ENCODE peak calls at places on chromosome 15, in ten cellular contexts. One of them, this sample, is unnamed.

GRCh38 chr15:27601239-27601942 is 497.7 kb downstream of the OCA2 start:
- DNase-seq in G401: no peak
- DNase-seq in cardiac fibroblast: no peak
- DNase-seq in immature natural killer cell: no peak
- DNase-seq in osteocyte: no peak
- DNase-seq in NCI-H2081 treated with DMSO at 0.1 percent for 48 hours: peak
- DNase-seq in NCI-H187: no peak
- DNase-seq in IMR-90: no peak
- DNase-seq in omental fat pad: no peak
- DNase-seq in ELR: no peak
- DNase-seq in this sample: no peak

GRCh38 chr15:58086479-58086878 is 21.0 kb upstream of the ALDH1A2 start:
- DNase-seq in cardiac fibroblast: peak
- DNase-seq in osteocyte: no peak
- DNase-seq in NCI-H2081 treated with DMSO at 0.1 percent for 48 hours: no peak
- DNase-seq in omental fat pad: no peak
- DNase-seq in immature natural killer cell: no peak
- DNase-seq in IMR-90: peak
- DNase-seq in ELR: peak
- DNase-seq in NCI-H187: no peak
- DNase-seq in G401: no peak
- DNase-seq in this sample: no peak

GRCh38 chr15:73832657-73833056 is 40.7 kb upstream of the TBC1D21 start:
- DNase-seq in osteocyte: no peak
- DNase-seq in ELR: no peak
- DNase-seq in cardiac fibroblast: no peak
- DNase-seq in NCI-H187: no peak
- DNase-seq in omental fat pad: no peak
- DNase-seq in G401: no peak
- DNase-seq in IMR-90: no peak
- DNase-seq in immature natural killer cell: no peak
- DNase-seq in NCI-H2081 treated with DMSO at 0.1 percent for 48 hours: no peak
- DNase-seq in this sample: no peak

GRCh38 chr15:96585634-96586386 is 255.3 kb downstream of the NR2F2 start:
- DNase-seq in IMR-90: peak
- DNase-seq in omental fat pad: no peak
- DNase-seq in NCI-H2081 treated with DMSO at 0.1 percent for 48 hours: peak
- DNase-seq in NCI-H187: no peak
- DNase-seq in G401: no peak
- DNase-seq in cardiac fibroblast: peak
- DNase-seq in immature natural killer cell: no peak
- DNase-seq in ELR: peak
- DNase-seq in osteocyte: no peak
- DNase-seq in this sample: no peak

GRCh38 chr15:66101715-66102395 is 151.7 kb downstream of the MEGF11 start:
- DNase-seq in IMR-90: no peak
- DNase-seq in G401: no peak
- DNase-seq in NCI-H187: no peak
- DNase-seq in ELR: no peak
- DNase-seq in osteocyte: no peak
- DNase-seq in omental fat pad: no peak
- DNase-seq in NCI-H2081 treated with DMSO at 0.1 percent for 48 hours: no peak
- DNase-seq in immature natural killer cell: no peak
- DNase-seq in cardiac fibroblast: no peak
- DNase-seq in this sample: no peak

GRCh38 chr15:90042766-90043525 is 41.8 kb downstream of the ZNF710 start:
- DNase-seq in NCI-H2081 treated with DMSO at 0.1 percent for 48 hours: no peak
- DNase-seq in ELR: no peak
- DNase-seq in IMR-90: no peak
- DNase-seq in NCI-H187: no peak
- DNase-seq in osteocyte: no peak
- DNase-seq in G401: no peak
- DNase-seq in immature natural killer cell: no peak
- DNase-seq in cardiac fibroblast: no peak
- DNase-seq in omental fat pad: no peak
- DNase-seq in this sample: no peak

GRCh38 chr15:37109952-37110630 is 9.7 kb upstream of the MEIS2 start:
- DNase-seq in immature natural killer cell: no peak
- DNase-seq in NCI-H187: no peak
- DNase-seq in ELR: no peak
- DNase-seq in G401: peak
- DNase-seq in omental fat pad: no peak
- DNase-seq in NCI-H2081 treated with DMSO at 0.1 percent for 48 hours: no peak
- DNase-seq in cardiac fibroblast: peak
- DNase-seq in IMR-90: no peak
- DNase-seq in osteocyte: no peak
- DNase-seq in this sample: no peak

GRCh38 chr15:39502048-39502447 is 78.8 kb upstream of the THBS1 start:
- DNase-seq in IMR-90: no peak
- DNase-seq in ELR: no peak
- DNase-seq in osteocyte: no peak
- DNase-seq in omental fat pad: no peak
- DNase-seq in NCI-H2081 treated with DMSO at 0.1 percent for 48 hours: no peak
- DNase-seq in NCI-H187: no peak
- DNase-seq in G401: no peak
- DNase-seq in immature natural killer cell: no peak
- DNase-seq in cardiac fibroblast: no peak
- DNase-seq in this sample: no peak

GRCh38 chr15:48868549-48868948 is 9.4 kb upstream of the EID1 start:
- DNase-seq in NCI-H2081 treated with DMSO at 0.1 percent for 48 hours: no peak
- DNase-seq in G401: no peak
- DNase-seq in IMR-90: peak
- DNase-seq in omental fat pad: no peak
- DNase-seq in osteocyte: no peak
- DNase-seq in cardiac fibroblast: peak
- DNase-seq in immature natural killer cell: no peak
- DNase-seq in ELR: peak
- DNase-seq in NCI-H187: no peak
- DNase-seq in this sample: no peak

GRCh38 chr15:57227899-57228298 is 148.4 kb upstream of the CGNL1 start:
- DNase-seq in NCI-H2081 treated with DMSO at 0.1 percent for 48 hours: no peak
- DNase-seq in osteocyte: no peak
- DNase-seq in immature natural killer cell: no peak
- DNase-seq in omental fat pad: no peak
- DNase-seq in ELR: no peak
- DNase-seq in cardiac fibroblast: peak
- DNase-seq in NCI-H187: no peak
- DNase-seq in G401: no peak
- DNase-seq in IMR-90: peak
- DNase-seq in this sample: no peak

GRCh38 chr15:52514482-52514881 is 14.2 kb downstream of the MYO5A start:
- DNase-seq in G401: no peak
- DNase-seq in NCI-H187: no peak
- DNase-seq in IMR-90: no peak
- DNase-seq in osteocyte: no peak
- DNase-seq in cardiac fibroblast: no peak
- DNase-seq in immature natural killer cell: no peak
- DNase-seq in NCI-H2081 treated with DMSO at 0.1 percent for 48 hours: no peak
- DNase-seq in ELR: no peak
- DNase-seq in omental fat pad: no peak
- DNase-seq in this sample: no peak

GRCh38 chr15:32855942-32856341 is 138.1 kb downstream of the GREM1 start:
- DNase-seq in ELR: peak
- DNase-seq in immature natural killer cell: no peak
- DNase-seq in osteocyte: no peak
- DNase-seq in IMR-90: peak
- DNase-seq in cardiac fibroblast: peak
- DNase-seq in NCI-H187: no peak
- DNase-seq in omental fat pad: no peak
- DNase-seq in G401: no peak
- DNase-seq in NCI-H2081 treated with DMSO at 0.1 percent for 48 hours: no peak
- DNase-seq in this sample: no peak

GRCh38 chr15:55518641-55519040 is 10.6 kb upstream of the DNAAF4 start:
- DNase-seq in immature natural killer cell: no peak
- DNase-seq in NCI-H187: no peak
- DNase-seq in ELR: peak
- DNase-seq in NCI-H2081 treated with DMSO at 0.1 percent for 48 hours: no peak
- DNase-seq in cardiac fibroblast: no peak
- DNase-seq in omental fat pad: no peak
- DNase-seq in osteocyte: no peak
- DNase-seq in IMR-90: no peak
- DNase-seq in G401: no peak
- DNase-seq in this sample: no peak

GRCh38 chr15:59335197-59335786 is 37.4 kb downstream of the MYO1E start:
- DNase-seq in ELR: no peak
- DNase-seq in osteocyte: no peak
- DNase-seq in IMR-90: no peak
- DNase-seq in immature natural killer cell: peak
- DNase-seq in G401: no peak
- DNase-seq in NCI-H2081 treated with DMSO at 0.1 percent for 48 hours: no peak
- DNase-seq in cardiac fibroblast: no peak
- DNase-seq in omental fat pad: no peak
- DNase-seq in NCI-H187: no peak
- DNase-seq in this sample: no peak

GRCh38 chr15:40054746-40055575 is 16.0 kb upstream of the SRP14 start:
- DNase-seq in G401: peak
- DNase-seq in NCI-H187: peak
- DNase-seq in IMR-90: peak
- DNase-seq in ELR: peak
- DNase-seq in osteocyte: peak
- DNase-seq in omental fat pad: no peak
- DNase-seq in NCI-H2081 treated with DMSO at 0.1 percent for 48 hours: no peak
- DNase-seq in cardiac fibroblast: peak
- DNase-seq in immature natural killer cell: no peak
- DNase-seq in this sample: no peak

GRCh38 chr15:55016225-55016624 is 180.5 kb downstream of the RSL24D1 start:
- DNase-seq in NCI-H187: no peak
- DNase-seq in immature natural killer cell: no peak
- DNase-seq in IMR-90: no peak
- DNase-seq in NCI-H2081 treated with DMSO at 0.1 percent for 48 hours: no peak
- DNase-seq in G401: no peak
- DNase-seq in ELR: no peak
- DNase-seq in omental fat pad: no peak
- DNase-seq in cardiac fibroblast: no peak
- DNase-seq in osteocyte: no peak
- DNase-seq in this sample: no peak